ENCODE peak calls at places on chromosomes 7 and 10, in eight cellular contexts. M, P, H, X, C, U, N and G are unnamed samples.
A peak's percentile ranks its signal among the peaks of the same experiment; 100 is the strongest.

GRCh38 chr7:75879771-75880184 is 944 bp downstream of the RHBDD2 start:
- DNase-seq in M (peak; percentile 61), P (no peak), H (peak; percentile 91), X (no peak), C (peak; percentile 78), U (peak; percentile 7), N (no peak), G (no peak)

GRCh38 chr10:61974611-61975010 is 73.1 kb downstream of the ARID5B start:
- DNase-seq in M (peak; percentile 29), P (no peak), H (peak; percentile 75), X (no peak), C (peak; percentile 75), U (no peak), N (peak; percentile 62), G (peak; percentile 56)

GRCh38 chr7:142001163-142001874 is 5.6 kb downstream of the MGAM start:
- DNase-seq in M (no peak), P (no peak), H (peak; percentile 8), X (no peak), C (no peak), U (no peak), N (no peak), G (no peak)

GRCh38 chr7:80127412-80128150 is 7.0 kb upstream of the GNAI1 start:
- DNase-seq in M (no peak), P (no peak), H (no peak), X (no peak), C (no peak), U (peak; percentile 4), N (peak; percentile 78), G (peak; percentile 82)

GRCh38 chr7:106166651-106167342 is 54.7 kb upstream of the SYPL1 start:
- DNase-seq in M (peak; percentile 77), P (peak; percentile 28), H (peak; percentile 83), X (peak; percentile 49), C (peak; percentile 83), U (peak; percentile 41), N (no peak), G (peak; percentile 14)

GRCh38 chr7:602341-603141 is 82.9 kb upstream of the PDGFA start:
- DNase-seq in M (no peak), P (peak; percentile 81), H (no peak), X (no peak), C (no peak), U (no peak), N (no peak), G (no peak)

GRCh38 chr7:86469680-86470295 is 173.9 kb upstream of the GRM3 start:
- DNase-seq in M (peak; percentile 83), P (peak; percentile 43), H (peak; percentile 51), X (peak; percentile 37), C (peak; percentile 55), U (peak; percentile 51), N (peak; percentile 85), G (peak; percentile 76)

GRCh38 chr7:78435355-78435754 is 636.8 kb downstream of the PHTF2 start:
- DNase-seq in M (no peak), P (no peak), H (peak; percentile 10), X (no peak), C (no peak), U (no peak), N (no peak), G (no peak)

GRCh38 chr7:151727579-151728285 is 149.2 kb downstream of the PRKAG2 start:
- DNase-seq in M (peak; percentile 83), P (peak; percentile 68), H (peak; percentile 91), X (peak; percentile 53), C (peak; percentile 97), U (no peak), N (no peak), G (no peak)

GRCh38 chr10:78248651-78249464 is 215.2 kb downstream of the RPS24 start:
- DNase-seq in M (peak; percentile 96), P (no peak), H (peak; percentile 69), X (no peak), C (peak; percentile 82), U (no peak), N (peak; percentile 55), G (peak; percentile 63)

GRCh38 chr10:132631348-132631735 is 93.8 kb downstream of the INPP5A start:
- DNase-seq in M (no peak), P (no peak), H (peak; percentile 24), X (no peak), C (no peak), U (no peak), N (no peak), G (no peak)

GRCh38 chr10:99730026-99730425 is 1.9 kb downstream of the COX15 start:
- DNase-seq in M (no peak), P (no peak), H (peak; percentile 99), X (no peak), C (peak; percentile 70), U (no peak), N (no peak), G (no peak)

GRCh38 chr10:43253461-43254198 is 13.2 kb downstream of the RASGEF1A start:
- DNase-seq in M (no peak), P (peak; percentile 2), H (no peak), X (no peak), C (no peak), U (no peak), N (peak; percentile 19), G (no peak)

GRCh38 chr10:51706225-51706624 is 6.8 kb upstream of the CSTF2T start:
- DNase-seq in M (peak; percentile 73), P (no peak), H (peak; percentile 64), X (no peak), C (peak; percentile 84), U (no peak), N (no peak), G (no peak)

GRCh38 chr10:17655009-17655408 is 11.1 kb downstream of the STAM start:
- DNase-seq in M (no peak), P (no peak), H (no peak), X (no peak), C (no peak), U (no peak), N (no peak), G (no peak)

GRCh38 chr7:100119701-100120517 is 475 bp downstream of the CNPY4 start:
- DNase-seq in M (no peak), P (peak; percentile 68), H (peak; percentile 29), X (peak; percentile 85), C (peak; percentile 58), U (no peak), N (peak; percentile 81), G (peak; percentile 95)

GRCh38 chr10:106182542-106182941 is 982.0 kb downstream of the SORCS1 start:
- DNase-seq in M (no peak), P (no peak), H (no peak), X (no peak), C (no peak), U (no peak), N (no peak), G (no peak)